ENCODE peak calls at places on chromosomes 12 and 14, in seven cellular contexts. F is transverse colon, Y is stomach, U is endothelial cell of umbilical vein, B is GM23338, J is suprapubic skin, C is vagina. L is an unnamed sample.

GRCh38 chr12:65826513-65827171 is 2.4 kb downstream of the HMGA2 start:
- DNase-seq in Y (no peak), B (peak), F (no peak), J (no peak), U (peak), C (no peak), L (no peak)

GRCh38 chr12:66612053-66612775 is 66.7 kb downstream of the GRIP1 start:
- DNase-seq in U (no peak), J (no peak), F (no peak), Y (no peak), C (no peak), B (no peak), L (no peak)

GRCh38 chr12:11669348-11669747 is 19.9 kb downstream of the ETV6 start:
- DNase-seq in J (no peak), Y (no peak), C (peak), F (no peak), U (no peak), B (peak), L (no peak)

GRCh38 chr12:12975322-12976077 is 23.5 kb upstream of the GPRC5D start:
- DNase-seq in C (no peak), Y (peak), B (peak), U (peak), F (peak), J (no peak), L (no peak)

GRCh38 chr12:110039085-110039807 is 9.1 kb downstream of the C12orf76 start:
- DNase-seq in B (peak), C (no peak), Y (peak), J (no peak), F (peak), U (peak), L (peak)

GRCh38 chr12:96258451-96258933 is 64.3 kb downstream of the ELK3 start:
- DNase-seq in C (no peak), Y (no peak), B (peak), U (peak), F (no peak), J (no peak), L (no peak)

GRCh38 chr12:3437986-3438385 is 53.0 kb upstream of the PRMT8 start:
- DNase-seq in F (no peak), U (no peak), Y (no peak), B (no peak), J (no peak), C (no peak), L (no peak)

GRCh38 chr14:38143170-38143569 is 64.5 kb upstream of the SSTR1 start:
- DNase-seq in Y (no peak), F (no peak), C (no peak), U (no peak), B (no peak), J (no peak), L (no peak)

GRCh38 chr12:122371475-122372045 is 50.9 kb downstream of the CLIP1 start:
- DNase-seq in Y (no peak), B (no peak), U (peak), J (no peak), F (no peak), C (no peak), L (no peak)

GRCh38 chr12:50555471-50555885 is 50.7 kb downstream of the DIP2B start:
- DNase-seq in C (no peak), Y (no peak), J (no peak), B (no peak), F (no peak), U (no peak), L (no peak)

GRCh38 chr12:3520711-3521110 is 29.7 kb downstream of the PRMT8 start:
- DNase-seq in J (no peak), Y (no peak), C (no peak), U (no peak), F (no peak), B (no peak), L (no peak)

GRCh38 chr14:75335588-75335987 is 57.0 kb downstream of the FOS start:
- DNase-seq in Y (no peak), J (no peak), B (no peak), C (no peak), F (no peak), U (no peak), L (no peak)

GRCh38 chr12:132711169-132711843 is 664 bp downstream of the PGAM5 start:
- DNase-seq in F (peak), B (peak), C (no peak), J (no peak), Y (peak), U (peak), L (no peak)

GRCh38 chr14:100740931-100741330 is 14.2 kb downstream of the DLK1 start:
- DNase-seq in B (no peak), Y (no peak), C (no peak), F (no peak), U (no peak), J (no peak), L (no peak)

GRCh38 chr12:103816663-103817062 is 24.4 kb downstream of the NT5DC3 start:
- DNase-seq in B (no peak), F (no peak), J (no peak), U (no peak), Y (no peak), C (no peak), L (no peak)

GRCh38 chr12:128974881-128975280 is 121.6 kb downstream of the GLT1D1 start:
- DNase-seq in C (no peak), U (no peak), B (no peak), J (no peak), F (no peak), Y (no peak), L (no peak)

GRCh38 chr14:85426068-85426935 is 103.6 kb upstream of the FLRT2 start:
- DNase-seq in B (no peak), J (no peak), Y (no peak), U (no peak), C (no peak), F (no peak), L (no peak)

GRCh38 chr12:108724054-108724889 is 7.0 kb downstream of the CORO1C start:
- DNase-seq in J (no peak), Y (no peak), C (no peak), F (no peak), B (no peak), U (peak), L (no peak)

GRCh38 chr12:68779280-68779679 is 28.7 kb upstream of the MDM2 start:
- DNase-seq in C (no peak), U (no peak), Y (no peak), B (no peak), F (no peak), J (no peak), L (no peak)

GRCh38 chr14:63544641-63545234 is 1.6 kb upstream of the PPP2R5E start:
- DNase-seq in Y (no peak), F (no peak), U (peak), J (no peak), C (no peak), B (no peak), L (no peak)

DNA sequence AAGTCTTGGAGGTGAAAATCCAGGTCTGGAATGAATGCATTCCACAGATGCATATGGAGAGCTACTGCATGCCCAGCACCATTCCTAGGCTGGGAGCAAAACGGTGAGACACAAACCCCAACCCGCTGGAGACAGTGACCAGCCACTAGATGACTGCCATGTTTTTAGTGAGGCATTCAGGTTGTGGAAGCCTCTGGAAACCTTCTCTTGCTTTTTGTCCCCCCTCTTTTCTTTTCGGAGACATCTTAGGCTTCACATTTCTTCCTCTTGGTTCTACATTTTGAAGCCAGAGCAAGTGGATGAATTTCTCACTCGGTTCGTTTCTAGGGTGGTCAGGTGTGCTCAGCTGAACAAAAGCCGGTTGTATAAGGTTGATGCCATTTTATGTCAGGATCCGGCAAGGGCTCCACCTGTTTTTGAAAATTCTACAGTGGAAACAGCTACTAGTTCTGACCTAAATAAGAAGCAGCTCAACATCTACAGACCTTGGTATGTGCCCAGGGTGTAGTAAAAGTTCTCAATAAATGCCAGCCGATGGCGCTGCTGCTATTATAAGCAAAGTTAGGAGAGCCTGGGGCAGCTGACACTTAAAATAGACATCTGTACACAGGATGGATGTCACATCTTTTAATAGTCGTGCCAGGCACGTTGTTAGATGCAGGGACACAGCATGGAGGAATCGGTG is 1.8 kb upstream of the ZNF839 start:
- DNase-seq in C (no peak), U (peak), F (peak), Y (no peak), J (no peak), B (peak), L (no peak)
- TF ChIP-seq CTCF in C (no peak), U (no peak), F (no peak), Y (no peak), J (no peak), B (peak), L (no peak)

GRCh38 chr12:52278530-52278929 is 4.1 kb downstream of the KRT86 start:
- DNase-seq in J (no peak), F (no peak), B (peak), C (no peak), U (no peak), Y (peak), L (no peak)

GRCh38 chr12:52279683-52280318 is 5.4 kb downstream of the KRT86 start:
- DNase-seq in C (no peak), Y (peak), B (no peak), J (peak), F (no peak), U (no peak), L (no peak)

GRCh38 chr12:52278931-52279682 is 4.7 kb downstream of the KRT86 start:
- DNase-seq in J (peak), C (peak), B (peak), U (peak), Y (peak), F (peak), L (peak)

GRCh38 chr12:52280796-52281560 is 6.5 kb downstream of the KRT86 start:
- DNase-seq in C (peak), J (peak), Y (peak), B (no peak), U (no peak), F (peak), L (peak)

GRCh38 chr12:52280319-52280795 is 5.9 kb downstream of the KRT86 start:
- DNase-seq in F (peak), Y (peak), J (peak), C (peak), U (peak), B (no peak), L (peak)
- TF ChIP-seq POLR2AphosphoS5 in F (peak), Y (peak), J (peak), C (peak), U (no peak), B (no peak), L (peak)

DNA sequence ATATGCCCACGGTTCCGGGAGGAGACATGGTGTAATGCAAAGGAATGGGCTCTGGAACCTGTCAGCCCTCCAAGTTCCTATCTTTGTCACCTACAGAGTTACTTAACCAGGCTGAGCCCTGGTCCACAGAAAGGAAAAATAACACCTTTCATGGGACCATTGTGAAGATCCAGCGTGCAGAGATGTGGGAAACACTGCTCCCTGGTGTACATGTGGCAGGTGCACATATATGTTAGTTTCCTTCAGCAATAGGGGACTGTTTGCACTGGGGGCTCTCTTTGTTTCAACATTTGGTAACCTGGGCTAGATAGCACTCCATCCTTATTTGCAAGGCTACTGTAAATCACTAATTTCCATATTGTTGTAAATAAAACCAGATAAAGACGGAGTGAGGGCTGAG is 72.3 kb downstream of the ANO2 start:
- DNase-seq in J (no peak), Y (no peak), B (peak), F (no peak), C (peak), U (no peak), L (no peak)
- TF ChIP-seq CTCF in J (no peak), Y (no peak), B (peak), F (no peak), C (no peak), U (no peak), L (no peak)

DNA sequence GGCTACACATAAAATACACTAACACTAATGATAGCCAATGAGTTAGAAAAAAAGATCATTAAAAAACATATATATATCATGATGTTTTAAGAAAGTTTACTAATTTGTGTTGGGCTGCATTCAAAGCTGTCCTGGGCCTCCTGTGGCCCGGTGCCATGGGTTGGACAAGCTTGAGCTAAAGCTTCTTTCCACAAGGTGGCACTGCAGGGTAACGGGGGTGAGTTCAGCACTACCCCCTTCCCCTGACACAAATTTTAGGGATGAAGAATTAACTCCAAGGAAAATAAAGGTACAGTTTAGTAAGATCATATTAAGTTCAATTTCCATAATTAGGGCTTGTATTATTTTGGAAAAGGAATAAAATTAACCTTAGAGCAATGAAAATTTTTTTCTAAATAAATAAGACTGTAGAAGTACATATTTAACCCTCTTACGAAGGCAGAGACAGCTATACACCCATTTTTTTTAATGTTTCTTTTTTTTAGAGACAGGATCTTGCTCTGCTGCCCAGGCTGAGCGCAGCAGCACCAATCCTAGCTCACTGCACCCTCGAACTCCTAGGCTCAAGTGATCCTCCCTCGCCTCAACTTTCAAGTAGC is 38.9 kb downstream of the PPP1R13B start:
- DNase-seq in C (no peak), Y (peak), B (peak), U (peak), F (peak), J (peak), L (peak)
- TF ChIP-seq POLR2AphosphoS5 in C (peak), Y (no peak), B (no peak), U (no peak), F (no peak), J (no peak), L (peak)

GRCh38 chr14:32014498-32014897 is 62.6 kb upstream of the ARHGAP5 start:
- DNase-seq in U (no peak), B (no peak), J (no peak), F (no peak), Y (no peak), C (no peak), L (no peak)

GRCh38 chr14:32012571-32012970 is 64.5 kb upstream of the ARHGAP5 start:
- DNase-seq in Y (no peak), B (no peak), J (no peak), C (no peak), U (no peak), F (no peak), L (no peak)

GRCh38 chr14:32012062-32012461 is 65.0 kb upstream of the ARHGAP5 start:
- DNase-seq in B (no peak), Y (no peak), C (no peak), J (no peak), F (no peak), U (no peak), L (no peak)

GRCh38 chr14:32011225-32011624 is 65.9 kb upstream of the ARHGAP5 start:
- DNase-seq in J (no peak), Y (no peak), C (no peak), F (no peak), B (no peak), U (no peak), L (no peak)

GRCh38 chr14:32013083-32013482 is 64.0 kb upstream of the ARHGAP5 start:
- DNase-seq in F (no peak), C (no peak), B (peak), J (no peak), Y (no peak), U (no peak), L (no peak)
- TF ChIP-seq CTCF in F (no peak), C (no peak), B (peak), J (no peak), Y (no peak), U (no peak), L (no peak)

DNA sequence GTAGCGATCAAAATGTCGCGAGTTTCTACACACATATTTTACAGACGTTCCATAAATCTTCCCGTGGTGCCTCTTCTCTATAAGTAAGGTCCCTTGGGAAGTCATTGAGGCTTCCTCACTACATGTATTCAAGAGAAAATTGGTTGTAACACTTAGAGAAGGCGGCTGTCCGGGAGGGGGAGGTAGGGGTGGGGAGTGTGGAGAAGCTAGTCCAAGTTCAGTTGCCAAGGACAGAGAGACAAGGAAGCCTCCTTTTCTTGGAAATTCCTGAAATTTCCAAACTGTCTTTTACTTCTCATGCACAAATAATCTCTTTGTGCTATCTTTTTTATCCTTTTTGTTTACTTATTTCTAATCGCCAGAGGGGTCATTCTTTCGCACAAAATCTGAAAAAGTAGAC is 45.0 kb downstream of the MAP1LC3B2 start:
- DNase-seq in B (no peak), U (no peak), Y (no peak), C (no peak), F (no peak), J (no peak), L (no peak)
- TF ChIP-seq POLR2AphosphoS5 in B (no peak), U (no peak), Y (no peak), C (no peak), F (no peak), J (no peak), L (no peak)

DNA sequence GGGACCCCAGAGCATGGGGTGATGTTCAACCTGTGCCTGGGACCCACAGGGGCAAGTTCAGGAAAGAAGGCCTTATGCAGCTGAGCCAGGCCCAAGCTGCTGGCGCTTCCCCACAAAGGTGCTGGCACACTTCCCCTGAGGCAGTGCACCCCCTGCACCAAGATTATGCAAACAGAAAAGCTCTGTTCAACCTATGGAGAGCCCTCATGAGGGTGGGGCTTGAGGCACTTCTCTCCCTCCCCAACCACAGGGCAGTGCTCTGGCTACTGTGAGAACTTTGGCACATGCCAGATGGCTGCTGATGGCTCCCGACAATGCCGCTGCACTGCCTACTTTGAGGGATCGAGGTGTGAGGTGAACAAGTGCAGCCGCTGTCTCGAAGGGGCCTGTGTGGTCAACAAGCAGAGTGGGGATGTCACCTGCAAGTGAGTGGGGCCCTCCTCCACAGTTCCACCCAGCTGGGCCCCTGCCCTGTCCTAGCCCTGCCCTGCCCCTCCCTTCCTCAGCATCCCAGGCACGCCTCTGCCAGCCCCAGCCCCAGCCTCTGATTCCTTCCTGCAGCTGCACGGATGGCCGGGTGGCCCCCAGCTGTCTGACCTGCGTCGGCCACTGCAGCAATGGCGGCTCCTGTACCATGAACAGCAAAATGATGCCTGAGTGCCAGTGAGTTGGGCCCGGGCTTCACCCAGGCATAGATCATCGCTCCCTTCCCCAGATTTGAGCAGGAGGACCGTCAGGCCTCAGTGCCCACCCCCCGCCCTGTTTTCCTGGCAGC is 5.5 kb upstream of the NXPH4 start:
- DNase-seq in F (no peak), Y (no peak), C (no peak), J (no peak), U (no peak), B (no peak), L (no peak)
- TF ChIP-seq CTCF in F (no peak), Y (no peak), C (no peak), J (no peak), U (no peak), B (no peak), L (no peak)

DNA sequence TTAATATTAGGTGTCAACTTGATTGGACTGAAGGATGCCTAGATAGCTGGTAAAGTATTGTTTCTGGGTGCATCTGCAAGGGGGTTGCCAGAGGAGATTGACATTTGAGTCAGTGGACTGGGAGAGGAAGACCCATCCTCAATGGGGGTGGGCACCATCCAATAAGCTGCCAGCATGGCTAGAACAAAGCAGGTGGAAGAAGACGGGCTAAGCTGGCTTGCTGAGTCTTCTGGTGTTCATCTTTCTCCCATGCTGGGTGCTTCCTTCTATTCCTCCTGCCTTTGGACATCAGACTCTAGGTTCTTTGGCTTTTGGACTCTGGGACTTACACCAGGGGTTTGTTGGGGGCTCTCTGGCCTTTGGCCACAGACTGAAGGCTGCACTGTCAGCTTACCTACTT is 87.4 kb downstream of the SLC38A1 start:
- DNase-seq in C (no peak), J (no peak), F (no peak), U (no peak), Y (no peak), B (no peak), L (no peak)
- TF ChIP-seq POLR2AphosphoS5 in C (no peak), J (no peak), F (no peak), U (no peak), Y (no peak), B (no peak), L (no peak)

DNA sequence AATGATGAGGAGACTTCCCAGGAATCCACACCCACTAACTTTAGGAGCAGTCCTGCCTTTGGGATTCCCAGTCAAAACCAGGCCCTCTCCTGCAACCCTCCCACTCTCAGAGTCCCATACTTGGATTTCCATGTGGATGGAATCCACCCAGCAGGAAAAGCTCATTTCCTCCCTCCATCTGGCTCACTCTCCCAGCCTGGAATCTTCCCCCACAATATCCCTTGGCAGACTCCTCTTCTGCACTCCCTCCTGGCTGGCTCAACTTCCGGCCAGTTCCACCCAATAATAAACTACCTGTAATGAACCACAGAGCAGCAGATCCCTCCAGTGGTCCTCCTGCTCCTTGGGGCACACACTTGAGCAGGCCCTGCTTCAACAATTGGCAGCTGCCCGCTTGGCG is 102.8 kb upstream of the EGLN3 start:
- DNase-seq in C (no peak), U (peak), Y (no peak), J (no peak), F (peak), B (no peak), L (no peak)
- TF ChIP-seq CTCF in C (no peak), U (no peak), Y (no peak), J (no peak), F (peak), B (no peak), L (no peak)

L was measured in prostate gland.